ENCODE peak calls at places on chromosome 1, in six cellular contexts. I, U, B, X, V and M are unnamed samples.

GRCh38 chr1:37239225-37239740 is 205.0 kb upstream of the GRIK3 start:
- DNase-seq in I (no peak), U (no peak), B (no peak), X (no peak), V (no peak), M (no peak)

GRCh38 chr1:184260382-184260781 is 126.4 kb upstream of the C1orf21 start:
- DNase-seq in I (no peak), U (no peak), B (peak; percentile 4), X (no peak), V (no peak), M (no peak)

GRCh38 chr1:243902100-243902499 is 52.1 kb upstream of the AKT3 start:
- DNase-seq in I (no peak), U (no peak), B (no peak), X (no peak), V (no peak), M (no peak)

GRCh38 chr1:202245391-202245790 is 51.8 kb downstream of the LGR6 start:
- DNase-seq in I (no peak), U (no peak), B (no peak), X (no peak), V (no peak), M (no peak)

GRCh38 chr1:206508956-206509355 is 1.6 kb downstream of the RASSF5 start:
- DNase-seq in I (no peak), U (no peak), B (no peak), X (no peak), V (no peak), M (no peak)

GRCh38 chr1:219629481-219629880 is 16.6 kb upstream of the ZC3H11B start:
- DNase-seq in I (no peak), U (no peak), B (no peak), X (no peak), V (no peak), M (no peak)

GRCh38 chr1:32242341-32242851 is 4.6 kb upstream of the FAM167B start:
- DNase-seq in I (peak; percentile 48), U (peak; percentile 54), B (no peak), X (no peak), V (no peak), M (peak; percentile 33)

GRCh38 chr1:153113416-153113815 is at the start of gene SPRR2F:
- DNase-seq in I (no peak), U (no peak), B (no peak), X (no peak), V (no peak), M (no peak)

GRCh38 chr1:181583598-181583997 is 100.3 kb downstream of the CACNA1E start:
- DNase-seq in I (peak; percentile 14), U (peak; percentile 23), B (no peak), X (no peak), V (no peak), M (no peak)

GRCh38 chr1:63843884-63844283 is 70.1 kb downstream of the ROR1 start:
- DNase-seq in I (no peak), U (peak; percentile 69), B (no peak), X (no peak), V (no peak), M (no peak)

GRCh38 chr1:36971832-36972231 is 62.5 kb downstream of the GRIK3 start:
- DNase-seq in I (no peak), U (no peak), B (no peak), X (no peak), V (no peak), M (no peak)

GRCh38 chr1:63955746-63956145 is 181.9 kb downstream of the ROR1 start:
- DNase-seq in I (no peak), U (no peak), B (no peak), X (no peak), V (no peak), M (no peak)

GRCh38 chr1:78490861-78491310 is at the start of gene PTGFR:
- DNase-seq in I (no peak), U (peak; percentile 69), B (no peak), X (no peak), V (no peak), M (peak; percentile 6)

GRCh38 chr1:184433928-184434502 is 47.2 kb downstream of the C1orf21 start:
- DNase-seq in I (no peak), U (no peak), B (no peak), X (no peak), V (no peak), M (no peak)

GRCh38 chr1:99820546-99820945 is 29.6 kb upstream of the AGL start:
- DNase-seq in I (no peak), U (no peak), B (no peak), X (no peak), V (no peak), M (peak; percentile 17)

GRCh38 chr1:38788937-38789336 is 70.6 kb downstream of the RRAGC start:
- DNase-seq in I (no peak), U (no peak), B (no peak), X (no peak), V (no peak), M (no peak)

GRCh38 chr1:229843627-229844238 is 217.7 kb downstream of the URB2 start:
- DNase-seq in I (peak; percentile 61), U (no peak), B (no peak), X (no peak), V (no peak), M (no peak)

GRCh38 chr1:175179837-175180590 is 12.6 kb downstream of the KIAA0040 start:
- DNase-seq in I (no peak), U (no peak), B (no peak), X (no peak), V (no peak), M (no peak)

GRCh38 chr1:47147047-47147785 is 10.0 kb downstream of the CYP4A22 start:
- DNase-seq in I (no peak), U (no peak), B (no peak), X (no peak), V (no peak), M (no peak)

GRCh38 chr1:17579951-17580939 is 40.7 kb downstream of the ARHGEF10L start:
- DNase-seq in I (peak; percentile 60), U (no peak), B (no peak), X (no peak), V (no peak), M (no peak)

GRCh38 chr1:8167936-8168335 is 141.8 kb upstream of the ERRFI1 start:
- DNase-seq in I (no peak), U (no peak), B (no peak), X (no peak), V (no peak), M (peak; percentile 37)

GRCh38 chr1:8166436-8166835 is 140.3 kb upstream of the ERRFI1 start:
- DNase-seq in I (no peak), U (no peak), B (no peak), X (no peak), V (no peak), M (no peak)

GRCh38 chr1:8164670-8165069 is 138.6 kb upstream of the ERRFI1 start:
- DNase-seq in I (no peak), U (no peak), B (no peak), X (no peak), V (no peak), M (no peak)

GRCh38 chr1:8163039-8163438 is 136.9 kb upstream of the ERRFI1 start:
- DNase-seq in I (no peak), U (no peak), B (no peak), X (no peak), V (no peak), M (no peak)

GRCh38 chr1:8165595-8166360 is 139.7 kb upstream of the ERRFI1 start:
- DNase-seq in I (no peak), U (no peak), B (no peak), X (no peak), V (no peak), M (no peak)
- TF ChIP-seq CTCF in I (no peak), U (peak; percentile 37), B (no peak), X (no peak), V (no peak), M (no peak)

GRCh38 chr1:98055457-98055856 is 134.6 kb upstream of the DPYD start:
- DNase-seq in I (no peak), U (no peak), B (no peak), X (no peak), V (no peak), M (no peak)

GRCh38 chr1:98054786-98055185 is 134.0 kb upstream of the DPYD start:
- DNase-seq in I (no peak), U (no peak), B (no peak), X (no peak), V (no peak), M (no peak)

GRCh38 chr1:98051065-98051675 is 130.3 kb upstream of the DPYD start:
- DNase-seq in I (peak; percentile 69), U (peak; percentile 82), B (peak; percentile 42), X (peak; percentile 74), V (peak; percentile 53), M (no peak)

GRCh38 chr1:98054367-98054701 is 133.5 kb upstream of the DPYD start:
- DNase-seq in I (no peak), U (no peak), B (no peak), X (no peak), V (no peak), M (no peak)

DNA sequence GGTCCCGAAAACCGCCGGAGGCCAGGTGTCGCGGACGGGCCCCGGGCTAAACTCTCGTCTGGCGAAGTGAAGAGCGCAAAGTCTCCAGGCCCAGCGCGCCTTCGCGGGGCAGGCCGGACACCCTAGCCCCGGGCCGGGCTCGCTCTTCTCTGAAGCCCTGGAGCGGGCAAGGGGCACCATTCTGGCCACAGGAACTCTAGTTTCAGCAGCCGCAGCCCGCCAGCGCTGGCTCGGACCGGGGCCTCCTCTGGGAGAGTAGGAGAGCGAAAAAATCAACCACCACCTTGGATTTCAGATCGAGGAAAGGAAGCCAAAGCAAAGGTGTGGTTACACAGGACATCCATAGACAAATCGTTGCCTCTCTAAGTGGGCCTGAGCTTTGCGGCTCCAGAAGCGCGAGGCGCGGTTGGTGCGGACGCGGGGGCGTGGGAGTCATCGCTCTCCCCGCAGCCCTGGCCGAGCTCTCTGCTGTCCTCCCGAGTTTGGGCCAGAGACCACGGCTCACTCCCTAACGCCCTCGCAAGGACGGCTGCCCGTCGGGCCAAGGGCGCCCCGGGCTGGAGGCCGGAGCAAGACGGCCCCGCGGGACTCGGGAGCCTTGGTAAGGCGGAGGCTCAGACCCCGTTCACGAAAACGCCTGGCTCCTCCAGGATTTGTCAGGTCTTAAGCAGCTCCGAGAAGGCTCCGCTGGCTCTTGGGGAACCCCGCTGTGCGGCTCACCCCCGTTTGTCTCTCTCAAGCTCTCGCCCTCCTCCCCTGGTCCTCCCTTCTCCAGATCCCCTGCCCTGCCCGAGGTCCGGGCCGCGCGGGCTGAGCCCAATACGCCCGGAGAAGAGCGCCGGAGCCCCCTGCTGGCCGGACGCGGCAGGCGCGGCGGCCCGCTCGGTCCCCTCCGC is 132.9 kb upstream of the DPYD start:
- DNase-seq in I (peak; percentile 32), U (peak; percentile 91), B (no peak), X (peak; percentile 44), V (peak; percentile 48), M (peak; percentile 65)
- H3K4me3 ChIP-seq in I (peak overlapping the region; percentile 34), U (peak overlapping the region; percentile 58), B (peak overlapping the region; percentile 49), X (peak overlapping the region; percentile 56), V (peak overlapping the region; percentile 56), M (no peak overlapping the region)

DNA sequence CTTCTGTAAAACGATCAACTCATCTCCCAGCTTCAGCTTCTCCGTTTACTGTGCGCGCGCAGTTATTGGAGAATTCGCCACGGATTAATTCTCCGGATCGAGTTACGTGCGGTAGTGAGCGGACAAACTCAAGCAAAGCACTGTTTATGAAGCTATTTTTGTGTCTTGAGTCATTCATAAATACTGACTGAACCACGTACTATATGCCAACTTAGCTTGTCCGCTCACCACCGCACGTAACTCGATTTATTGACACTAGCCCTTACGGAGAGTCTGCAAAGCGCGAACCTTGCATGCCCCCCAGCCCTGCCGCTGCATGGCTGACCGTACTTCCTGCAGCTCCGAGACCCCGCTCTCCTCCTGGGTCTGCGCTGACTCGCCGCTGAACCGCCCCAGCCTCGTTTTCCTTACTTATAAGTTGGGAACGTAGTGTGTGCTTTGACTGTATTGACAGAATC is 773 bp downstream of the CHD1L start:
- DNase-seq in I (peak; percentile 41), U (peak; percentile 68), B (no peak), X (peak; percentile 39), V (no peak), M (no peak)
- TF ChIP-seq CTCF in I (no peak), U (no peak), B (no peak), X (no peak), V (no peak), M (no peak)

GRCh38 chr1:163173121-163173520 is 29.6 kb downstream of the RGS5 start:
- DNase-seq in I (no peak), U (no peak), B (no peak), X (no peak), V (no peak), M (no peak)
- H3K4me3 ChIP-seq in I (no peak overlapping the region), U (no peak overlapping the region), B (no peak overlapping the region), X (no peak overlapping the region), V (no peak overlapping the region), M (no peak overlapping the region)